ENCODE peak calls at places on chromosome 19, in six cellular contexts. Q is left lung; D is activated T-helper 1 cell treated with anti-CD3 and anti-CD28 coated beads, Interleukin-2, amount 50 U/mL, for 16 hours; C is activated CD4-positive, CD25-positive, alpha-beta regulatory T cell; A is fibroblast of gingiva; P is IMR-90. K is an unnamed sample.

GRCh38 chr19:6273701-6274601 is 5.8 kb downstream of the MLLT1 start:
- DNase-seq in Q (peak; percentile 90), D (no peak), C (no peak), A (peak; percentile 95), P (peak; percentile 88), K (no peak)

GRCh38 chr19:55486971-55487883 is 1.0 kb upstream of the SSC5D start:
- DNase-seq in Q (peak; percentile 70), D (no peak), C (no peak), A (peak; percentile 95), P (peak; percentile 97), K (no peak)

GRCh38 chr19:1474765-1475351 is 4.2 kb downstream of the C19orf25 start:
- DNase-seq in Q (peak; percentile 67), D (no peak), C (no peak), A (no peak), P (no peak), K (no peak)

GRCh38 chr19:19074172-19074905 is 10.5 kb downstream of the SLC25A42 start:
- DNase-seq in Q (no peak), D (no peak), C (no peak), A (no peak), P (no peak), K (no peak)

GRCh38 chr19:10501971-10502523 is 1.1 kb downstream of the KEAP1 start:
- DNase-seq in Q (peak; percentile 91), D (no peak), C (peak; percentile 39), A (peak; percentile 65), P (peak; percentile 29), K (no peak)

GRCh38 chr19:54439174-54439851 is 9.7 kb upstream of the LENG8 start:
- DNase-seq in Q (no peak), D (no peak), C (no peak), A (no peak), P (no peak), K (no peak)

GRCh38 chr19:12364391-12365093 is 941 bp downstream of the ZNF442 start:
- DNase-seq in Q (no peak), D (no peak), C (no peak), A (peak; percentile 20), P (peak; percentile 4), K (no peak)

GRCh38 chr19:41869374-41869955 is 7.6 kb upstream of the CD79A start:
- DNase-seq in Q (no peak), D (no peak), C (no peak), A (no peak), P (no peak), K (no peak)

GRCh38 chr19:48403606-48404005 is 10.1 kb downstream of the GRIN2D start:
- DNase-seq in Q (no peak), D (no peak), C (no peak), A (peak; percentile 46), P (peak; percentile 71), K (no peak)

GRCh38 chr19:33302974-33303790 is 848 bp upstream of the CEBPA start:
- DNase-seq in Q (peak; percentile 90), D (no peak), C (no peak), A (peak; percentile 55), P (peak; percentile 41), K (no peak)

GRCh38 chr19:34678421-34678820 is 943 bp downstream of the ZNF302 start:
- DNase-seq in Q (no peak), D (no peak), C (no peak), A (no peak), P (no peak), K (peak; percentile 6)

GRCh38 chr19:21474671-21475181 is 30.7 kb upstream of the ZNF429 start:
- DNase-seq in Q (peak; percentile 93), D (peak; percentile 22), C (peak; percentile 17), A (peak; percentile 16), P (peak; percentile 31), K (no peak)

GRCh38 chr19:46621191-46622117 is 3.4 kb downstream of the PTGIR start:
- DNase-seq in Q (peak; percentile 76), D (no peak), C (no peak), A (no peak), P (peak; percentile 11), K (no peak)

GRCh38 chr19:40139533-40140287 is 49.0 kb upstream of the ZNF780A start:
- DNase-seq in Q (no peak), D (no peak), C (no peak), A (peak; percentile 50), P (peak; percentile 63), K (no peak)

GRCh38 chr19:708154-709141 is at the start of gene PALM:
- DNase-seq in Q (no peak), D (no peak), C (no peak), A (no peak), P (no peak), K (no peak)

GRCh38 chr19:34733266-34733825 is 697 bp upstream of the ZNF181 start:
- DNase-seq in Q (no peak), D (no peak), C (no peak), A (no peak), P (no peak), K (no peak)

GRCh38 chr19:750640-751423 is at the start of gene MISP:
- DNase-seq in Q (peak; percentile 88), D (no peak), C (no peak), A (no peak), P (no peak), K (peak; percentile 65)

GRCh38 chr19:39397360-39398296 is 6.5 kb downstream of the MED29 start:
- DNase-seq in Q (peak; percentile 99), D (peak; percentile 94), C (peak; percentile 89), A (peak; percentile 80), P (peak; percentile 76), K (no peak)

GRCh38 chr19:34618410-34618809 is 58.5 kb downstream of the SCGB2B2 start:
- DNase-seq in Q (no peak), D (no peak), C (no peak), A (no peak), P (no peak), K (no peak)

GRCh38 chr19:18158471-18158870 is 5.5 kb downstream of the PIK3R2 start:
- DNase-seq in Q (no peak), D (no peak), C (no peak), A (no peak), P (no peak), K (no peak)

GRCh38 chr19:5002143-5002542 is 33.2 kb downstream of the KDM4B start:
- DNase-seq in Q (peak; percentile 8), D (no peak), C (no peak), A (peak; percentile 16), P (peak; percentile 73), K (no peak)

GRCh38 chr19:18112989-18113478 is 15.5 kb downstream of the MAST3 start:
- DNase-seq in Q (peak; percentile 95), D (peak; percentile 56), C (peak; percentile 42), A (peak; percentile 63), P (peak; percentile 71), K (peak; percentile 22)

GRCh38 chr19:49929611-49930482 is 543 bp upstream of the NUP62 start:
- DNase-seq in Q (peak; percentile 92), D (peak; percentile 72), C (peak; percentile 87), A (peak; percentile 93), P (peak; percentile 97), K (peak; percentile 86)

GRCh38 chr19:7373862-7374261 is 25.1 kb downstream of the ARHGEF18 start:
- DNase-seq in Q (no peak), D (no peak), C (no peak), A (no peak), P (no peak), K (no peak)

GRCh38 chr19:29806098-29806866 is 5.5 kb upstream of the CCNE1 start:
- DNase-seq in Q (no peak), D (no peak), C (no peak), A (peak; percentile 42), P (peak; percentile 44), K (no peak)

GRCh38 chr19:1373534-1374249 is 10.0 kb upstream of the NDUFS7 start:
- DNase-seq in Q (peak; percentile 71), D (no peak), C (no peak), A (no peak), P (peak; percentile 66), K (no peak)

GRCh38 chr19:51025809-51026553 is 435 bp downstream of the KLK11 start:
- DNase-seq in Q (no peak), D (no peak), C (no peak), A (no peak), P (no peak), K (no peak)

GRCh38 chr19:737591-738093 is 13.3 kb upstream of the MISP start:
- DNase-seq in Q (peak; percentile 82), D (peak; percentile 23), C (peak; percentile 27), A (no peak), P (peak; percentile 16), K (no peak)

GRCh38 chr19:49896863-49897621 is at the start of gene IL4I1:
- DNase-seq in Q (no peak), D (no peak), C (no peak), A (no peak), P (peak; percentile 42), K (no peak)

GRCh38 chr19:11446652-11447301 is 11.3 kb downstream of the PRKCSH start:
- DNase-seq in Q (peak; percentile 93), D (no peak), C (peak; percentile 15), A (no peak), P (no peak), K (no peak)

K was measured in NCI-H1417 treated with DMSO at 0.1 percent for 48 hours.